ENCODE peak calls at places on chromosomes 12 and 14, in six cellular contexts. Z, M, Y, A, P and S are unnamed samples. For H3K9me2, the result is how much of the 10 kb centered on the place peaks cover.

GRCh38 chr12:117124421-117125274 is 25.4 kb upstream of the TESC start:
- DNase-seq in Y (peak), M (no peak), P (no peak), Z (peak), A (no peak), S (no peak)

GRCh38 chr14:49768301-49769121 is 558 bp downstream of the KLHDC2 start:
- DNase-seq in P (peak), A (peak), Y (peak), M (peak), Z (peak), S (peak)

GRCh38 chr12:8687846-8688601 is 9.8 kb upstream of the RIMKLB start:
- DNase-seq in A (peak), P (peak), Z (peak), Y (peak), M (no peak), S (no peak)

GRCh38 chr12:175250-175649 is 38.7 kb downstream of the SLC6A12 start:
- DNase-seq in Z (peak), A (peak), M (no peak), P (no peak), Y (no peak), S (no peak)

GRCh38 chr12:29350080-29350479 is 30.9 kb downstream of the ERGIC2 start:
- DNase-seq in Z (peak), Y (peak), M (no peak), P (no peak), A (peak), S (no peak)

GRCh38 chr14:92902726-92903125 is 20.2 kb upstream of the CHGA start:
- DNase-seq in M (no peak), Y (no peak), P (no peak), A (no peak), Z (no peak), S (no peak)

GRCh38 chr12:76035045-76035444 is 3.5 kb upstream of the PHLDA1 start:
- DNase-seq in M (no peak), Y (no peak), P (no peak), A (no peak), Z (no peak), S (no peak)

GRCh38 chr12:119902084-119902509 is 25.0 kb upstream of the CIT start:
- DNase-seq in A (peak), Z (peak), P (peak), M (peak), Y (peak), S (peak)

GRCh38 chr14:62694075-62694474 is 351.2 kb downstream of the KCNH5 start:
- DNase-seq in P (no peak), Y (no peak), M (no peak), A (no peak), Z (no peak), S (no peak)

GRCh38 chr14:65594153-65594881 is 181.8 kb downstream of the FUT8 start:
- DNase-seq in A (no peak), M (no peak), P (no peak), Y (peak), Z (no peak), S (no peak)

GRCh38 chr12:32471601-32472001 is 72.2 kb downstream of the FGD4 start:
- DNase-seq in P (no peak), M (no peak), Y (peak), A (no peak), Z (peak), S (no peak)

GRCh38 chr12:124162151-124163110 is 132.5 kb upstream of the RFLNA start:
- DNase-seq in Z (no peak), A (no peak), P (peak), Y (peak), M (no peak), S (peak)

GRCh38 chr12:94841904-94842610 is 161.4 kb downstream of the NDUFA12 start:
- DNase-seq in Z (no peak), Y (no peak), A (no peak), M (no peak), P (no peak), S (no peak)

GRCh38 chr12:57629897-57630471 is 3.0 kb downstream of the B4GALNT1 start:
- DNase-seq in P (no peak), Z (no peak), A (peak), M (no peak), Y (no peak), S (no peak)

GRCh38 chr12:62933871-62934798 is 815 bp downstream of the PPM1H start:
- DNase-seq in Z (peak), M (peak), Y (peak), P (peak), A (peak), S (no peak)

GRCh38 chr14:52067873-52068740 is 752 bp downstream of the NID2 start:
- DNase-seq in A (peak), Z (peak), Y (peak), M (no peak), P (no peak), S (no peak)

GRCh38 chr12:113247123-113248045 is 26.1 kb downstream of the TPCN1 start:
- DNase-seq in Y (peak), P (no peak), M (no peak), A (peak), Z (peak), S (no peak)

GRCh38 chr12:62632521-62632920 is 165.9 kb downstream of the MON2 start:
- DNase-seq in A (peak), Y (no peak), M (no peak), Z (peak), P (no peak), S (no peak)

GRCh38 chr12:49537709-49538601 is 875 bp upstream of the KCNH3 start:
- DNase-seq in Z (peak), M (peak), A (peak), P (peak), Y (peak), S (peak)

GRCh38 chr14:46661728-46662127 is 10.1 kb upstream of the RPL10L start:
- DNase-seq in Z (no peak), M (no peak), P (no peak), Y (peak), A (no peak), S (no peak)

GRCh38 chr12:76890407-76891143 is 11.8 kb upstream of the CSRP2 start:
- DNase-seq in Y (peak), P (no peak), A (no peak), M (no peak), Z (no peak), S (no peak)

GRCh38 chr12:15707516-15708199 is 81.5 kb downstream of the EPS8 start:
- DNase-seq in Z (no peak), P (no peak), A (no peak), Y (no peak), M (no peak), S (no peak)

GRCh38 chr12:103102225-103102744 is 144.8 kb downstream of the ASCL1 start:
- DNase-seq in Y (no peak), M (peak), A (no peak), P (no peak), Z (no peak), S (no peak)

GRCh38 chr12:79983492-79983891 is 48.6 kb upstream of the PPP1R12A start:
- DNase-seq in P (no peak), A (no peak), M (no peak), Y (peak), Z (peak), S (no peak)

GRCh38 chr12:96208801-96209534 is 14.8 kb downstream of the ELK3 start:
- DNase-seq in Z (no peak), M (peak), A (no peak), P (peak), Y (no peak), S (peak)

GRCh38 chr12:4143909-4144308 is 129.7 kb upstream of the CCND2 start:
- DNase-seq in Z (no peak), Y (peak), A (no peak), M (no peak), P (peak), S (peak)

GRCh38 chr14:105858676-105859025 is 332.3 kb downstream of the TMEM121 start:
- DNase-seq in P (peak), A (no peak), Y (no peak), Z (no peak), M (peak), S (no peak)

DNA sequence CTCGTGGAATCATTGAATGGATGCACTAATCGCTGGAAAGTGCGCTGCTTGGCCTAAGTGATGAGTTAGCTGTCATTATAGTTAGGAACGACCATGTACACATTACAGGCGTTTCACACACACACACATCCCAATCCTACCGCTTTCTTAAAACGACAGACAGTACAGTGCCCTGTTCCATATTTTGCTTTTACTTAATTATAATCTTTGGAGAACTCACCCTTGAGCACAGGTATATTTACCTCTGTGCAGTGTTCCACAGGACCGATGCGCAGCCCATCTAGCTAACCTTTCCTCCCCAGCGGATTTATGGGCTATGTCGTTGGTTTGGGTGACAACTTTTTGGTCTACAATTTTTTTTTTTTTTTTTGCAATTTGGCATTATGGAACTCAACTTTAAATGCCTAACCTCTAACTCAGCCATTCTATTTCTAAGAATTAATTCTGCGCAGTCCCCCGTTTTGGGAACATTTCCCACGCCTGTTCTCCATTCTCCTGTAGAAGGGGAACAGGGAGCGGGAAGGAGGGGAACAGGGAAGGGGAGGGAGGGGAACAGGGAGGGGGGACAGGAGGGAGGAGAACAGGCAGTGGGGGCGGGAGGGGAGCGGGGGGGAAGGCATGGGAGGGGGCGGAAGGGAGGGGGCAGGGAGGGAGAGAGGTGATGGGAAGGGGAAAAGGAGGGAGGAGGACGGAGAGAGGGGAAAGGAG is 663 bp upstream of the ULK1 start:
- DNase-seq in M (no peak), A (no peak), P (no peak), Z (peak), Y (no peak), S (no peak)
- H3K4me3 ChIP-seq in M (no peak), A (no peak), P (no peak), Z (no peak), Y (no peak), S (no peak)

GRCh38 chr14:98462908-98463307 is 809.1 kb downstream of the BCL11B start:
- DNase-seq in P (no peak), A (no peak), M (no peak), Y (no peak), Z (no peak), S (no peak)

DNA sequence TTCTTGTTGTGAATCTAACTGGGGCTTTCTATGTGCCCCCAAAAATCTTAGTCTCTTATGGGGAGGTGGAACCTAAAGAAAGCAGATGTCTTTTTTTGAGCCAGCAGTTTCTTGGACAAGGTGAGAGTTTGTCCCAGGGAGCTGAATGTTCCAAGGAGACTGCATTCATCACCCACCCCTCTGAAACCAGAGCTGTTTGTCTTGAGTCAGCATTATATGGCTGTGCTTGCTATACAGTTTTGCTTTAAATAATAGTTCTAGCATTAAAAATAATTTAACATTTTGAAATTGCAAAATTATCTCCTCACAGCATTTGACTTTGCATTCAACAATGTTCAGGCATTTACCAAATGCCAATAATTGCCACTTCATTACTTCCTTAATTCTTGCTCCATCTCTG is 813.3 kb downstream of the BCL11B start:
- DNase-seq in A (no peak), M (no peak), Z (no peak), Y (no peak), P (no peak), S (no peak)
- H3K9me2 ChIP-seq in A (under half), M (under half), Z (under half), Y (under half), P (under half), S (under half)

DNA sequence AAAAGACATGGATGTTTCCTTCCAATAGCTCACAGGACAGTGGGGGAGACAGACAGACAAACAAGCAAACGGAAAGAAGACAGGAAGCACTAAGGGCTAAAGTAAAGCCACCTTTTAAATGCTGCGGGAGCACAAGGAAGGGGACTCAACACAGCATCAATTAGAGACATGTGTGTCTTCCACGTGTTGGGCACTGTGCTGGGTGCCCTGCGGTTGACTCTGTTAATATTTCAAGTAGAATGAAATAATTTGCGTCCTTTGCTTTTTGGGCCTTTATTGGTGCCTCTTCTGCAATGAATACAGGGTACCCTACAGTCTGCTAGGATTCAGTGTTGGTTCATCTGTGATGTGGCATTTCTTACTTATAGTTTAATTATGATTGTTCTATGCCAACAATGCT is 90.9 kb upstream of the CPM start:
- DNase-seq in Y (no peak), P (no peak), M (no peak), A (no peak), Z (no peak), S (no peak)
- H3K4me2 ChIP-seq in Y (peak), P (no peak), M (no peak), A (no peak), Z (peak), S (no peak)

GRCh38 chr12:56571131-56571530 is 49.5 kb downstream of the RBMS2 start:
- DNase-seq in Z (no peak), P (no peak), M (no peak), A (no peak), Y (no peak), S (peak)

DNA sequence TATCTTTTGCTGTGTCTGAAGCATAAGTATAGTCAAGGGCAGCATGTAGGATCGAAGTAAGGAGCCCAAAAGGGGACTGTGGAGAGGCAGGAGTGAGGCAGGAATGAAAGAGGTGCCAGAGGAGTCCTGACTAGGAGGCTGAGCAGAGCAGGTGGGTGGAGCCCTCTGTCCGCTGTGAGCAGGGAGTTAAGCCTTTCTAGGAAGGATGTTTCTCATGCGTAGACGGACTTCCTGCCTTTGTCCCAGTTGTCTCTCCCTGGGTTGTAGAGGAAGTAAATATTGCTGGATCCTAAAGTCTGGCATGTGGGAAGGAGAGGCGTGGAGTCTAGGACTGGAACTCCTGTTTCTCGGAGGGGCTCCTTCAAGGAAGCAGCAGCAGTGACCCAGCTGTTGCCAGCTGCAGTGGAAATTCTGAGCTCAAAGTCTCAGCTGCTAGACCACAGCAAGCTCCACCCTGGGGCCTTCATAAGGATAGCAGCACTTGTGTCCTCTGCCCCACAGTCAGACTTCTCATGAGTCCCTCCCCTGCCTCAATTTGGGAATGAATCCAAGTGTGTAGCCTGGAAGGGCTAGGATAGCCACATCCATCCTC is 44.0 kb downstream of the RBMS2 start:
- DNase-seq in M (no peak), A (no peak), P (peak), Y (peak), Z (peak), S (peak)
- H3K4me3 ChIP-seq in M (no peak), A (no peak), P (no peak), Y (no peak), Z (no peak), S (no peak)

GRCh38 chr14:81565441-81566290 is 32.0 kb upstream of the SEL1L start:
- DNase-seq in A (no peak), M (peak), Z (peak), P (peak), Y (peak), S (peak)

GRCh38 chr14:81557137-81557536 is 23.5 kb upstream of the SEL1L start:
- DNase-seq in Y (no peak), P (no peak), Z (no peak), M (no peak), A (no peak), S (no peak)

GRCh38 chr14:81561084-81561775 is 27.6 kb upstream of the SEL1L start:
- DNase-seq in M (no peak), Z (no peak), P (no peak), Y (no peak), A (no peak), S (no peak)

GRCh38 chr14:81559385-81559784 is 25.7 kb upstream of the SEL1L start:
- DNase-seq in A (no peak), Y (no peak), Z (no peak), M (no peak), P (no peak), S (no peak)

GRCh38 chr14:81562818-81563217 is 29.2 kb upstream of the SEL1L start:
- DNase-seq in Y (no peak), M (no peak), A (no peak), Z (peak), P (no peak), S (no peak)
- H3K9me2 ChIP-seq in Y (under half), M (under half), A (under half), Z (under half), P (under half), S (under half)

GRCh38 chr14:99854831-99855230 is 61.6 kb downstream of the EML1 start:
- DNase-seq in Z (no peak), Y (no peak), M (no peak), A (no peak), P (no peak), S (no peak)

GRCh38 chr14:99855271-99855670 is 62.1 kb downstream of the EML1 start:
- DNase-seq in Z (no peak), Y (no peak), M (no peak), A (no peak), P (no peak), S (no peak)

GRCh38 chr14:99850705-99851104 is 57.5 kb downstream of the EML1 start:
- DNase-seq in M (no peak), Y (no peak), P (no peak), A (no peak), Z (no peak), S (peak)

GRCh38 chr14:99857551-99857950 is 64.3 kb downstream of the EML1 start:
- DNase-seq in P (no peak), M (no peak), Y (no peak), Z (no peak), A (no peak), S (no peak)

DNA sequence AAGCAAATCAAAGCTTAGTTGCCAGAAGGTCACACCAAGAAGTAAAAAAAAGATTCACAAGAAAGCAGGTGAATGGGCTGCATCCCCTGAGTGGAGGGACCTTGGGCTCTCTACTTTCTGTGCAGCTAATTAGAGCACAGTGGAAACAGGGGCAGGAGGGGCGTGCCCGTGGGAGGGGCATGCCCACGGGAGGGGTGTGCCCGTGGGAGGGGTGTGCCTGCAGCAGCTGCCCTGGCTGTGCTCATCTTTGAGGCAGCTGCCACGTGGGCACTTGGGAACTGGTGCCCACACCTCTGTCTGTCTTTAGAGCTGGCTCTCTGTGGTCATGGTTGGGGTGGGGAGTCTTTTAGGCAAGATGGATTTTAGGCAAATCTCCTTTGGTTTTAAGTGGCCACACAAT is 60.0 kb downstream of the EML1 start:
- DNase-seq in Z (peak), P (no peak), A (peak), Y (no peak), M (no peak), S (no peak)
- H3K4me2 ChIP-seq in Z (no peak), P (no peak), A (no peak), Y (no peak), M (peak), S (no peak)

DNA sequence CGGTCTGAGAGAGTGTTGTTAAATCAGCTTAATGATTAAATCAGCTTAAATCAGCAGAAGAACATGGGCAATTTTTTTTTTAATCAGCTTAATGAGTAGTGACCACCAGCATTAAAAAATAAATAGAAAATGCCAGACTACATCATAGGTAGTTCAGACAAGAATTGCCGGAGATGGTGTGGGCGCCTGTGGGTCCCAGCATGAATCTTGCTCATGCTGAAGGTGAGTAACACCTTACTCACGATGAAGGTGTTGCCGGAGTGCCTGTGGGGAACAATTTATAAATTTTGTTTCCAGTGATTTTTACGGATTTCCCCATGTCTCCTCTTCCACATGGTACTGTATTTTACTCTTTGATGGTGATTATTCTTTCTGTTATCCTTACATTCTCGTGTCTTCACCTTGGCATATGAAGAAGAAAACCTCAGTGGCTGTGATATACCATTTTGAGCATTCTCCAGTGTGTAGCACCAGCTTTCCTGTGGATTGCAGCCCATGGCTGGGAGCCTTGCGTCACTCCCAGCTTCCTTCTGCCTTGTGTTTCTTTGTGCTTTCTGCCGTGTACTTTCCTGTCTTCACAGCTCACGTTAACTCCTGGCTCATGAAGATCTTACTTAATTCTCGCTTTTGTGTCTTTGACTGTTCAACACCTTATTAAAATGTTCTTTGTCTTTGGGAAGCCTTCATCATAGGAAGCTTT is 4.7 kb downstream of the TDRD9 start:
- DNase-seq in Z (no peak), M (no peak), A (no peak), P (no peak), Y (peak), S (no peak)
- H3K4me3 ChIP-seq in Z (no peak), M (no peak), A (no peak), P (no peak), Y (peak), S (no peak)

GRCh38 chr12:18339633-18340032 is 78.3 kb downstream of the PIK3C2G start:
- DNase-seq in A (no peak), M (no peak), Y (no peak), Z (no peak), P (no peak), S (no peak)
- H3K9me2 ChIP-seq in A (under half), M (under half), Y (under half), Z (under half), P (under half), S (under half)